ENCODE peak calls at places on chromosomes 5 and 9, in seven cellular contexts. One of them, this sample, is unnamed. For H3K4me1 and H3K27me3, the result is how much of the 10 kb centered on the place peaks cover.

GRCh38 chr5:120017523-120017922 is 388.2 kb downstream of the FAM170A start:
- DNase-seq in right lobe of liver: no peak
- DNase-seq in IMR-90: peak
- DNase-seq in PC-9: no peak
- DNase-seq in fibroblast of lung: peak
- DNase-seq in adrenal gland: no peak
- DNase-seq in cardiac muscle cell: peak
- DNase-seq in this sample: no peak

GRCh38 chr9:101311759-101312420 is 72.9 kb downstream of the BAAT start:
- DNase-seq in right lobe of liver: no peak
- DNase-seq in IMR-90: peak
- DNase-seq in PC-9: peak
- DNase-seq in fibroblast of lung: peak
- DNase-seq in adrenal gland: no peak
- DNase-seq in cardiac muscle cell: peak
- DNase-seq in this sample: peak

GRCh38 chr9:6692891-6693361 is 47.4 kb upstream of the GLDC start:
- DNase-seq in right lobe of liver: no peak
- DNase-seq in IMR-90: no peak
- DNase-seq in PC-9: no peak
- DNase-seq in fibroblast of lung: no peak
- DNase-seq in adrenal gland: no peak
- DNase-seq in cardiac muscle cell: no peak
- DNase-seq in this sample: no peak

GRCh38 chr9:37392272-37392671 is 30.2 kb upstream of the GRHPR start:
- DNase-seq in right lobe of liver: no peak
- DNase-seq in IMR-90: no peak
- DNase-seq in PC-9: no peak
- DNase-seq in fibroblast of lung: no peak
- DNase-seq in adrenal gland: no peak
- DNase-seq in cardiac muscle cell: no peak
- DNase-seq in this sample: no peak

GRCh38 chr5:141100243-141100805 is at the start of gene PCDHB3:
- DNase-seq in right lobe of liver: no peak
- DNase-seq in IMR-90: peak
- DNase-seq in PC-9: no peak
- DNase-seq in fibroblast of lung: peak
- DNase-seq in adrenal gland: no peak
- DNase-seq in cardiac muscle cell: peak
- DNase-seq in this sample: no peak

GRCh38 chr5:160869962-160870521 is 18.0 kb upstream of the ATP10B start:
- DNase-seq in right lobe of liver: no peak
- DNase-seq in IMR-90: no peak
- DNase-seq in PC-9: no peak
- DNase-seq in fibroblast of lung: no peak
- DNase-seq in adrenal gland: no peak
- DNase-seq in cardiac muscle cell: no peak
- DNase-seq in this sample: no peak

GRCh38 chr9:89748020-89748670 is 143.3 kb downstream of the GADD45G start:
- DNase-seq in right lobe of liver: no peak
- DNase-seq in IMR-90: no peak
- DNase-seq in PC-9: no peak
- DNase-seq in fibroblast of lung: peak
- DNase-seq in adrenal gland: no peak
- DNase-seq in cardiac muscle cell: peak
- DNase-seq in this sample: no peak

GRCh38 chr5:21685536-21685935 is 1167.6 kb downstream of the CDH12 start:
- DNase-seq in right lobe of liver: no peak
- DNase-seq in IMR-90: peak
- DNase-seq in PC-9: no peak
- DNase-seq in fibroblast of lung: peak
- DNase-seq in adrenal gland: no peak
- DNase-seq in cardiac muscle cell: peak
- DNase-seq in this sample: no peak

GRCh38 chr5:171437286-171437821 is 17.9 kb downstream of the FGF18 start:
- DNase-seq in right lobe of liver: no peak
- DNase-seq in IMR-90: no peak
- DNase-seq in PC-9: no peak
- DNase-seq in fibroblast of lung: no peak
- DNase-seq in adrenal gland: no peak
- DNase-seq in cardiac muscle cell: no peak
- DNase-seq in this sample: no peak

GRCh38 chr5:65066787-65067506 is 298.2 kb downstream of the CWC27 start:
- DNase-seq in right lobe of liver: no peak
- DNase-seq in IMR-90: no peak
- DNase-seq in PC-9: no peak
- DNase-seq in fibroblast of lung: no peak
- DNase-seq in adrenal gland: no peak
- DNase-seq in cardiac muscle cell: no peak
- DNase-seq in this sample: no peak

GRCh38 chr5:95281211-95281610 is 3.7 kb downstream of the MCTP1 start:
- DNase-seq in right lobe of liver: no peak
- DNase-seq in IMR-90: peak
- DNase-seq in PC-9: no peak
- DNase-seq in fibroblast of lung: no peak
- DNase-seq in adrenal gland: no peak
- DNase-seq in cardiac muscle cell: peak
- DNase-seq in this sample: no peak

GRCh38 chr9:34862043-34862442 is 96.0 kb upstream of the PHF24 start:
- DNase-seq in right lobe of liver: no peak
- DNase-seq in IMR-90: no peak
- DNase-seq in PC-9: no peak
- DNase-seq in fibroblast of lung: no peak
- DNase-seq in adrenal gland: no peak
- DNase-seq in cardiac muscle cell: no peak
- DNase-seq in this sample: no peak

GRCh38 chr9:2227468-2227867 is 212.3 kb downstream of the SMARCA2 start:
- DNase-seq in right lobe of liver: no peak
- DNase-seq in IMR-90: peak
- DNase-seq in PC-9: no peak
- DNase-seq in fibroblast of lung: peak
- DNase-seq in adrenal gland: peak
- DNase-seq in cardiac muscle cell: peak
- DNase-seq in this sample: no peak

GRCh38 chr5:51388488-51389325 is 5.5 kb downstream of the ISL1 start:
- DNase-seq in right lobe of liver: no peak
- DNase-seq in IMR-90: no peak
- DNase-seq in PC-9: no peak
- DNase-seq in fibroblast of lung: no peak
- DNase-seq in adrenal gland: no peak
- DNase-seq in cardiac muscle cell: no peak
- DNase-seq in this sample: no peak

GRCh38 chr5:164934561-164934960 is 1429.1 kb downstream of the MAT2B start:
- DNase-seq in right lobe of liver: no peak
- DNase-seq in IMR-90: no peak
- DNase-seq in PC-9: no peak
- DNase-seq in fibroblast of lung: no peak
- DNase-seq in adrenal gland: no peak
- DNase-seq in cardiac muscle cell: no peak
- DNase-seq in this sample: no peak

GRCh38 chr5:64108674-64109073 is 57.0 kb upstream of the RNF180 start:
- DNase-seq in right lobe of liver: no peak
- DNase-seq in IMR-90: no peak
- DNase-seq in PC-9: no peak
- DNase-seq in fibroblast of lung: no peak
- DNase-seq in adrenal gland: no peak
- DNase-seq in cardiac muscle cell: no peak
- DNase-seq in this sample: no peak

GRCh38 chr9:34185778-34186551 is 7.1 kb downstream of the UBAP1 start:
- DNase-seq in right lobe of liver: peak
- DNase-seq in IMR-90: peak
- DNase-seq in PC-9: peak
- DNase-seq in fibroblast of lung: peak
- DNase-seq in adrenal gland: peak
- DNase-seq in cardiac muscle cell: peak
- DNase-seq in this sample: peak

GRCh38 chr5:67214036-67214435 is 17.4 kb upstream of the CD180 start:
- DNase-seq in right lobe of liver: no peak
- DNase-seq in IMR-90: peak
- DNase-seq in PC-9: no peak
- DNase-seq in fibroblast of lung: peak
- DNase-seq in adrenal gland: no peak
- DNase-seq in cardiac muscle cell: no peak
- DNase-seq in this sample: no peak

GRCh38 chr9:97848582-97849237 is 4.3 kb upstream of the FOXE1 start:
- DNase-seq in right lobe of liver: no peak
- DNase-seq in IMR-90: peak
- DNase-seq in PC-9: no peak
- DNase-seq in fibroblast of lung: no peak
- DNase-seq in adrenal gland: no peak
- DNase-seq in cardiac muscle cell: no peak
- DNase-seq in this sample: no peak

GRCh38 chr9:103804077-103804735 is 289.9 kb upstream of the SMC2 start:
- DNase-seq in right lobe of liver: no peak
- DNase-seq in IMR-90: no peak
- DNase-seq in PC-9: peak
- DNase-seq in fibroblast of lung: no peak
- DNase-seq in adrenal gland: no peak
- DNase-seq in cardiac muscle cell: peak
- DNase-seq in this sample: no peak

GRCh38 chr9:94632736-94633135 is 6.6 kb downstream of the FBP1 start:
- DNase-seq in right lobe of liver: no peak
- DNase-seq in IMR-90: no peak
- DNase-seq in PC-9: no peak
- DNase-seq in fibroblast of lung: no peak
- DNase-seq in adrenal gland: no peak
- DNase-seq in cardiac muscle cell: peak
- DNase-seq in this sample: no peak

GRCh38 chr9:63817622-63818518 is 1467.1 kb downstream of the FOXD4L5 start:
- DNase-seq in right lobe of liver: peak
- DNase-seq in IMR-90: peak
- DNase-seq in PC-9: peak
- DNase-seq in fibroblast of lung: peak
- DNase-seq in adrenal gland: peak
- DNase-seq in cardiac muscle cell: peak
- DNase-seq in this sample: no peak

GRCh38 chr5:57839447-57839846 is 356.8 kb upstream of the ACTBL2 start:
- DNase-seq in right lobe of liver: no peak
- DNase-seq in IMR-90: no peak
- DNase-seq in PC-9: peak
- DNase-seq in fibroblast of lung: no peak
- DNase-seq in adrenal gland: no peak
- DNase-seq in cardiac muscle cell: no peak
- DNase-seq in this sample: no peak

GRCh38 chr9:131423171-131423581 is 29.3 kb downstream of the PRRC2B start:
- DNase-seq in right lobe of liver: peak
- DNase-seq in IMR-90: peak
- DNase-seq in PC-9: peak
- DNase-seq in fibroblast of lung: peak
- DNase-seq in adrenal gland: peak
- DNase-seq in cardiac muscle cell: peak
- DNase-seq in this sample: no peak

GRCh38 chr5:59241564-59241963 is 652.0 kb downstream of the PDE4D start:
- DNase-seq in right lobe of liver: no peak
- DNase-seq in IMR-90: no peak
- DNase-seq in PC-9: no peak
- DNase-seq in fibroblast of lung: no peak
- DNase-seq in adrenal gland: no peak
- DNase-seq in cardiac muscle cell: no peak
- DNase-seq in this sample: no peak

GRCh38 chr5:151223447-151224264 is at the start of gene CCDC69:
- DNase-seq in right lobe of liver: peak
- DNase-seq in IMR-90: peak
- DNase-seq in PC-9: no peak
- DNase-seq in fibroblast of lung: peak
- DNase-seq in adrenal gland: peak
- DNase-seq in cardiac muscle cell: peak
- DNase-seq in this sample: peak

GRCh38 chr9:96566401-96567202 is 53.0 kb downstream of the CDC14B start:
- DNase-seq in right lobe of liver: peak
- DNase-seq in IMR-90: no peak
- DNase-seq in PC-9: peak
- DNase-seq in fibroblast of lung: peak
- DNase-seq in adrenal gland: peak
- DNase-seq in cardiac muscle cell: peak
- DNase-seq in this sample: peak
- H3K4me1 ChIP-seq in right lobe of liver: under half
- H3K4me1 ChIP-seq in IMR-90: under half
- H3K4me1 ChIP-seq in PC-9: under half
- H3K4me1 ChIP-seq in fibroblast of lung: under half
- H3K4me1 ChIP-seq in adrenal gland: under half
- H3K4me1 ChIP-seq in cardiac muscle cell: under half
- H3K4me1 ChIP-seq in this sample: under half

GRCh38 chr9:133703571-133704399 is 34.4 kb downstream of the SARDH start:
- DNase-seq in right lobe of liver: no peak
- DNase-seq in IMR-90: no peak
- DNase-seq in PC-9: no peak
- DNase-seq in fibroblast of lung: no peak
- DNase-seq in adrenal gland: no peak
- DNase-seq in cardiac muscle cell: no peak
- DNase-seq in this sample: no peak

GRCh38 chr9:133701321-133701980 is 36.7 kb downstream of the SARDH start:
- DNase-seq in right lobe of liver: no peak
- DNase-seq in IMR-90: no peak
- DNase-seq in PC-9: no peak
- DNase-seq in fibroblast of lung: no peak
- DNase-seq in adrenal gland: no peak
- DNase-seq in cardiac muscle cell: no peak
- DNase-seq in this sample: no peak

GRCh38 chr9:133701981-133702797 is 36.0 kb downstream of the SARDH start:
- DNase-seq in right lobe of liver: no peak
- DNase-seq in IMR-90: peak
- DNase-seq in PC-9: no peak
- DNase-seq in fibroblast of lung: peak
- DNase-seq in adrenal gland: no peak
- DNase-seq in cardiac muscle cell: peak
- DNase-seq in this sample: no peak

GRCh38 chr9:133704711-133705181 is 33.4 kb downstream of the SARDH start:
- DNase-seq in right lobe of liver: no peak
- DNase-seq in IMR-90: no peak
- DNase-seq in PC-9: no peak
- DNase-seq in fibroblast of lung: no peak
- DNase-seq in adrenal gland: no peak
- DNase-seq in cardiac muscle cell: no peak
- DNase-seq in this sample: no peak

GRCh38 chr9:133702798-133703570 is 35.2 kb downstream of the SARDH start:
- DNase-seq in right lobe of liver: no peak
- DNase-seq in IMR-90: no peak
- DNase-seq in PC-9: no peak
- DNase-seq in fibroblast of lung: no peak
- DNase-seq in adrenal gland: no peak
- DNase-seq in cardiac muscle cell: no peak
- DNase-seq in this sample: no peak
- H3K4me3 ChIP-seq in right lobe of liver: no peak
- H3K4me3 ChIP-seq in IMR-90: no peak
- H3K4me3 ChIP-seq in PC-9: no peak
- H3K4me3 ChIP-seq in fibroblast of lung: no peak
- H3K4me3 ChIP-seq in adrenal gland: no peak
- H3K4me3 ChIP-seq in cardiac muscle cell: no peak
- H3K4me3 ChIP-seq in this sample: no peak

GRCh38 chr5:138109463-138110265 is 25.8 kb downstream of the WNT8A start:
- DNase-seq in right lobe of liver: no peak
- DNase-seq in IMR-90: peak
- DNase-seq in PC-9: peak
- DNase-seq in fibroblast of lung: no peak
- DNase-seq in adrenal gland: no peak
- DNase-seq in cardiac muscle cell: no peak
- DNase-seq in this sample: no peak
- H3K27me3 ChIP-seq in right lobe of liver: under half
- H3K27me3 ChIP-seq in IMR-90: under half
- H3K27me3 ChIP-seq in PC-9: under half
- H3K27me3 ChIP-seq in fibroblast of lung: under half
- H3K27me3 ChIP-seq in adrenal gland: under half
- H3K27me3 ChIP-seq in cardiac muscle cell: under half
- H3K27me3 ChIP-seq in this sample: under half

GRCh38 chr9:124279531-124280175 is 21.9 kb downstream of the NEK6 start:
- DNase-seq in right lobe of liver: no peak
- DNase-seq in IMR-90: no peak
- DNase-seq in PC-9: no peak
- DNase-seq in fibroblast of lung: no peak
- DNase-seq in adrenal gland: no peak
- DNase-seq in cardiac muscle cell: no peak
- DNase-seq in this sample: no peak
- H3K4me1 ChIP-seq in right lobe of liver: half or more
- H3K4me1 ChIP-seq in IMR-90: half or more
- H3K4me1 ChIP-seq in PC-9: under half
- H3K4me1 ChIP-seq in fibroblast of lung: under half
- H3K4me1 ChIP-seq in adrenal gland: under half
- H3K4me1 ChIP-seq in cardiac muscle cell: under half
- H3K4me1 ChIP-seq in this sample: half or more